ENCODE peak calls at places on chromosomes 7 and 10, in seven cellular contexts. S, J, P, F, V, C and E are unnamed samples.

GRCh38 chr7:149788300-149788851 is 15.0 kb upstream of the ZNF467 start:
- DNase-seq in J (no peak), F (no peak), C (no peak), P (no peak), S (no peak), V (no peak), E (no peak)

GRCh38 chr10:11824825-11825224 is 1.7 kb downstream of the PROSER2 start:
- DNase-seq in C (peak; percentile 50), S (no peak), P (no peak), J (no peak), F (no peak), V (no peak), E (no peak)

GRCh38 chr7:159197066-159197975 is 52.7 kb upstream of the VIPR2 start:
- DNase-seq in S (peak; percentile 15), F (peak; percentile 36), V (no peak), C (peak; percentile 5), J (peak; percentile 48), P (peak; percentile 91), E (no peak)

GRCh38 chr7:12549106-12549505 is 21.4 kb upstream of the SCIN start:
- DNase-seq in J (no peak), V (peak; percentile 24), S (no peak), C (no peak), F (no peak), P (no peak), E (no peak)

GRCh38 chr10:91745086-91745831 is 53.0 kb upstream of the TNKS2 start:
- DNase-seq in C (peak; percentile 33), J (no peak), P (peak; percentile 89), S (no peak), F (no peak), V (no peak), E (no peak)

GRCh38 chr10:79061441-79062315 is 7.1 kb upstream of the ZMIZ1 start:
- DNase-seq in C (no peak), S (no peak), P (no peak), J (no peak), F (no peak), V (no peak), E (no peak)

GRCh38 chr10:44651834-44652233 is 259.3 kb upstream of the TMEM72 start:
- DNase-seq in V (peak; percentile 73), S (no peak), P (no peak), C (no peak), J (no peak), F (no peak), E (no peak)

GRCh38 chr7:73612598-73613269 is 11.6 kb downstream of the MLXIPL start:
- DNase-seq in P (peak; percentile 80), S (no peak), V (no peak), C (no peak), J (no peak), F (no peak), E (peak; percentile 89)

GRCh38 chr10:91796332-91797076 is 1.7 kb upstream of the TNKS2 start:
- DNase-seq in C (peak; percentile 44), F (no peak), J (no peak), P (peak; percentile 61), S (peak; percentile 33), V (no peak), E (peak; percentile 29)

GRCh38 chr7:55533050-55533728 is 39.1 kb downstream of the VOPP1 start:
- DNase-seq in C (no peak), S (peak; percentile 46), J (peak; percentile 78), P (peak; percentile 77), V (peak; percentile 39), F (no peak), E (peak; percentile 17)